ENCODE peak calls at places on chromosomes 12 and 14, in five cellular contexts. H, I, Z, Y and K are unnamed samples.
A peak's percentile ranks its signal among the peaks of the same experiment; 100 is the strongest.

GRCh38 chr14:69842671-69843407 is 36.4 kb upstream of the SMOC1 start:
- DNase-seq in H (no peak), I (no peak), Z (peak; percentile 93), Y (no peak), K (no peak)

GRCh38 chr12:5586201-5586600 is 154.3 kb downstream of the NTF3 start:
- DNase-seq in H (peak; percentile 38), I (no peak), Z (peak; percentile 23), Y (no peak), K (no peak)

GRCh38 chr14:77965050-77965449 is 165.1 kb downstream of the ADCK1 start:
- DNase-seq in H (no peak), I (no peak), Z (no peak), Y (no peak), K (no peak)

GRCh38 chr12:45268672-45269406 is 52.9 kb downstream of the ANO6 start:
- DNase-seq in H (peak; percentile 44), I (peak; percentile 74), Z (peak; percentile 11), Y (no peak), K (no peak)

GRCh38 chr14:79279645-79280399 is 931.5 kb downstream of the DIO2 start:
- DNase-seq in H (peak; percentile 29), I (no peak), Z (peak; percentile 41), Y (no peak), K (no peak)

GRCh38 chr12:107992870-107993451 is 136.1 kb upstream of the WSCD2 start:
- DNase-seq in H (peak; percentile 17), I (no peak), Z (peak; percentile 83), Y (peak; percentile 48), K (no peak)

GRCh38 chr12:76688001-76688400 is 75.9 kb upstream of the ZDHHC17 start:
- DNase-seq in H (no peak), I (no peak), Z (no peak), Y (no peak), K (no peak)

GRCh38 chr14:97074456-97074855 is 277.3 kb downstream of the VRK1 start:
- DNase-seq in H (no peak), I (no peak), Z (no peak), Y (no peak), K (no peak)

GRCh38 chr12:109714141-109714912 is 702 bp downstream of the FAM222A start:
- DNase-seq in H (peak; percentile 73), I (peak; percentile 86), Z (peak; percentile 92), Y (no peak), K (peak; percentile 64)

GRCh38 chr12:131167334-131167733 is 213.6 kb downstream of the ADGRD1 start:
- DNase-seq in H (peak; percentile 23), I (no peak), Z (no peak), Y (no peak), K (no peak)

GRCh38 chr12:130920711-130921381 is 32.9 kb upstream of the ADGRD1 start:
- DNase-seq in H (peak; percentile 55), I (peak; percentile 64), Z (no peak), Y (no peak), K (no peak)

GRCh38 chr14:96383445-96383844 is 8.5 kb upstream of the AK7 start:
- DNase-seq in H (no peak), I (no peak), Z (no peak), Y (no peak), K (no peak)

GRCh38 chr12:15234508-15234907 is 13.3 kb upstream of the RERG start:
- DNase-seq in H (no peak), I (no peak), Z (no peak), Y (no peak), K (no peak)

GRCh38 chr12:32896438-32897275 is at the start of gene PKP2:
- DNase-seq in H (peak; percentile 94), I (peak; percentile 87), Z (peak; percentile 90), Y (peak; percentile 66), K (no peak)

GRCh38 chr12:122880668-122881067 is 15.3 kb downstream of the VPS37B start:
- DNase-seq in H (no peak), I (no peak), Z (peak; percentile 73), Y (no peak), K (no peak)

GRCh38 chr12:62520361-62520760 is 53.7 kb downstream of the MON2 start:
- DNase-seq in H (no peak), I (no peak), Z (no peak), Y (no peak), K (no peak)

GRCh38 chr12:71475280-71475679 is 35.7 kb downstream of the LGR5 start:
- DNase-seq in H (no peak), I (no peak), Z (no peak), Y (no peak), K (no peak)

GRCh38 chr12:65620026-65620425 is 204.3 kb upstream of the HMGA2 start:
- DNase-seq in H (no peak), I (no peak), Z (no peak), Y (no peak), K (no peak)
- H3K27ac ChIP-seq in H (no peak overlapping the region), I (no peak overlapping the region), Z (no peak overlapping the region), Y (no peak overlapping the region), K (no peak overlapping the region)

GRCh38 chr14:99575043-99576023 is 28.7 kb downstream of the CCDC85C start:
- DNase-seq in H (peak; percentile 79), I (peak; percentile 93), Z (no peak), Y (no peak), K (no peak)

GRCh38 chr14:99578541-99579044 is 25.4 kb downstream of the CCDC85C start:
- DNase-seq in H (no peak), I (peak; percentile 61), Z (no peak), Y (no peak), K (no peak)

GRCh38 chr14:99579077-99579836 is 24.8 kb downstream of the CCDC85C start:
- DNase-seq in H (peak; percentile 86), I (peak; percentile 79), Z (no peak), Y (no peak), K (no peak)

GRCh38 chr14:99576304-99576703 is 27.7 kb downstream of the CCDC85C start:
- DNase-seq in H (no peak), I (peak; percentile 73), Z (no peak), Y (no peak), K (no peak)

DNA sequence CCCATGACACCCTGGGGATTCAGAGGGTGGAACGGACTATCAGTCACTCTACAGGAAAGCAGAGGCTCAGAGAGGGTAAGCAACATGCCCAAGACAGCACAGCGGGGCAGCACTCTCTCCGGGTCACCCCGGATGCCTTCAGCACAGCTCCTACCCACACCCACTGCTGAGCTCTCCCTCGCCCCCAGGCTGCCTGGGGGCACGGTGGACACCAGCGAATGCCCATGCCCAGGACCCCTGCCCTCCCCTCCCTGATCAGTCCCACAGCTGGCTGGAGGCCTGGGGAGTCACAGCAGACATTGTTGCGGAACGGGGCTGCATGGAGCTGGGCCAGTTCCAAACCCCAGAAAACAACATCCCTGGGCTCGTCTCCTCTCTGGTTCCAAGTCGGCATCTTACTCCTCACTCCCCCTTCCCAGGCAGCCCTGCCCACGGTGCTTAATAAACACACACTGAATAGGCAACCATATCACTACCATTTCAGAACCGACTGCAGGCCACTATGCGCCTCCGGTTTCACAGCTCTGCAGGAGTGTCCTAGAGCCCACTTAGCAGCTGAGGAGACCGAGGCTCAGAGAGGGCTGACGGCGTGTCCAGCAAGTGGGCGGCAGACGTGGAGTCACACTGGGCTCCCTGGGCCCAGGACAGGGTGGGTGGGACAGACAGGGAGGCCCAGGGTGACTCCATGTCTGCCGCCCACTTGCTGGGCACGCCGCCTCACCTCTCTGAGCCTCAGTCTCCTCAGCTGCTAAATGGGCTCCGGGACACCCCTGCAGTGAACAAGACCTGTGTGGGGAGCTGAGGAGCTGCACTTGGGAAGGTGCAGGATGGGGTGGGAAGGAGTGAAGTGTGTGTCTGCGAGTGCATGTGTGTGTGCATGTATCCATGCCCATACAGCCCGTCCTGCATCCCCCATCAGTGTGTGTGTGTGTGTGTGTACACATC is 27.0 kb downstream of the CCDC85C start:
- DNase-seq in H (no peak), I (no peak), Z (no peak), Y (no peak), K (no peak)
- H3K27ac ChIP-seq in H (no peak overlapping the region), I (peak overlapping the region; percentile 97), Z (no peak overlapping the region), Y (no peak overlapping the region), K (no peak overlapping the region)

GRCh38 chr14:20350860-20351259 is 7.4 kb downstream of the PARP2 start:
- DNase-seq in H (no peak), I (no peak), Z (no peak), Y (no peak), K (no peak)
- H3K27ac ChIP-seq in H (no peak overlapping the region), I (no peak overlapping the region), Z (no peak overlapping the region), Y (no peak overlapping the region), K (no peak overlapping the region)

GRCh38 chr12:52600071-52600470 is 1.2 kb downstream of the KRT72 start:
- DNase-seq in H (no peak), I (no peak), Z (no peak), Y (no peak), K (no peak)
- H3K27ac ChIP-seq in H (no peak overlapping the region), I (no peak overlapping the region), Z (no peak overlapping the region), Y (no peak overlapping the region), K (no peak overlapping the region)

GRCh38 chr14:102652194-102652593 is 59.7 kb downstream of the RCOR1 start:
- DNase-seq in H (no peak), I (no peak), Z (no peak), Y (no peak), K (no peak)
- H3K27ac ChIP-seq in H (no peak overlapping the region), I (no peak overlapping the region), Z (peak overlapping the region; percentile 60), Y (no peak overlapping the region), K (no peak overlapping the region)

DNA sequence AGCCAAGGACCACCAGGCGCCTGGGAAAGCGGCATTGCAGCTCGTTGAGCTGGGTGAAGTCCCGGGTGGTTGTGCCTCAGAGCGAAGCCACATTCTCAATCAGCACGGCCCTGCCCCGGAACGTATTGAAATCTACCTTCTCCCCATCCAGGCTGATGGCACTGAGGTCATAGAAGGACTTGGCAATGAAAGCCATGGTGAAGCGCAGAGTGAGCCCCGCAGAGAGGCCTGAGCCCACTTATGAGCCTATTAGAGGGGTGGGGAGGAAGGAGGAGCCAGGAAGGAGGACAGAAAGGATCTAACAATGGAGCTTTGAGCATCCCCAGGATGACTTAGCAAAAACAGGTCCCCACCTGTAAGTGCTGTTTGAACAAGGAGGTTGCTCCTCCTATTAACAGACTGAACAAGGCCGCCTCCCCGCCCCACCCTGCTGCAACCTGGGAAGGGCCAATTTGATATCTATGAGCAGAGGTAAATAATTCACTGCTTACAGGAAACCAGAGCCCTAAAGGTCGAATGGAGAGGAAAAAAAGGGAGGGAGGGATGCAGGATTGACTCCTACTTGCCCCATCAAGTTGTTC is at the start of gene GPX2:
- DNase-seq in H (peak; percentile 93), I (peak; percentile 88), Z (no peak), Y (no peak), K (peak; percentile 3)
- H3K27ac ChIP-seq in H (peak within 1 kb of the TSS; percentile 80), I (peak within 1 kb of the TSS; percentile 80), Z (no peak within 1 kb of the TSS), Y (no peak within 1 kb of the TSS), K (no peak within 1 kb of the TSS)

DNA sequence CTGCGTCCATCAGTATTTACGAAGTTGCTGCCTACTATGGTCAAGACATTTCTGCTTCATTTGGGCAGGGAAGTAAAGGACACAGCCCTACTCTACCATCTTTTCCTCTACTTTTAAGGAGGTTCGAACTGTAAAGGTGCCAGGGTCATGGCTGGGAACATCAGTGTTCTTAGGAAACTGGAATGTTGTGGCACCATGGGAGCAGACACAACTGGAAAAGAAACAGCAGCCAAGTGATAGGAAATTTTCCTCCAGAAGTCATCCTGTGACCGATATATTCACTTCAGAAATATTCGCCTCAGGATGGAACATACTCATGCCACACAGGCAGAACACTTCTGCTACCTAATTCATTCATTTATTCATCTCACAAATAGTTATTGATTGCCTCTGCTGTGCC is 104.4 kb downstream of the ETV6 start:
- DNase-seq in H (no peak), I (no peak), Z (no peak), Y (no peak), K (no peak)
- H3K27ac ChIP-seq in H (peak overlapping the region; percentile 0), I (peak overlapping the region; percentile 9), Z (no peak overlapping the region), Y (no peak overlapping the region), K (no peak overlapping the region)